ENCODE peak calls at places on chromosomes 7 and 10, in five cellular contexts. Y is nephron progenitor cell, O is RWPE1, Z is astrocyte of the cerebellum, W is KG1. L is an unnamed sample.

GRCh38 chr10:57015595-57016303 is 654.7 kb upstream of the ZWINT start:
- DNase-seq in Y (no peak), O (no peak), Z (no peak), W (no peak), L (no peak)

GRCh38 chr7:44100458-44101303 is 3.5 kb upstream of the AEBP1 start:
- DNase-seq in Y (no peak), O (no peak), Z (peak; percentile 79), W (no peak), L (peak; percentile 59)

GRCh38 chr10:49585387-49585786 is 24.7 kb upstream of the SLC18A3 start:
- DNase-seq in Y (no peak), O (no peak), Z (no peak), W (no peak), L (no peak)

GRCh38 chr7:8184241-8184640 is 77.7 kb downstream of the ICA1 start:
- DNase-seq in Y (no peak), O (no peak), Z (no peak), W (no peak), L (no peak)

GRCh38 chr7:48261696-48262095 is 90.4 kb downstream of the ABCA13 start:
- DNase-seq in Y (no peak), O (no peak), Z (no peak), W (no peak), L (no peak)

GRCh38 chr10:3936422-3937040 is 151.5 kb upstream of the KLF6 start:
- DNase-seq in Y (no peak), O (no peak), Z (no peak), W (no peak), L (no peak)

GRCh38 chr10:31036209-31036608 is 4.5 kb upstream of the ZNF438 start:
- DNase-seq in Y (no peak), O (no peak), Z (no peak), W (no peak), L (no peak)

GRCh38 chr7:1920886-1921285 is 250.8 kb downstream of the ELFN1 start:
- DNase-seq in Y (no peak), O (no peak), Z (no peak), W (no peak), L (no peak)

GRCh38 chr10:86333813-86334514 is 32.6 kb downstream of the GRID1 start:
- DNase-seq in Y (no peak), O (no peak), Z (no peak), W (no peak), L (no peak)

GRCh38 chr10:99870051-99870730 is 87.8 kb downstream of the ABCC2 start:
- DNase-seq in Y (no peak), O (no peak), Z (no peak), W (no peak), L (no peak)

GRCh38 chr7:12030116-12030515 is 181.0 kb upstream of the TMEM106B start:
- DNase-seq in Y (no peak), O (no peak), Z (peak; percentile 35), W (no peak), L (no peak)

GRCh38 chr10:122557516-122557915 is 3.0 kb upstream of the DMBT1 start:
- DNase-seq in Y (no peak), O (peak; percentile 49), Z (no peak), W (no peak), L (no peak)

GRCh38 chr10:8978100-8978499 is 923.6 kb downstream of the GATA3 start:
- DNase-seq in Y (no peak), O (peak; percentile 20), Z (no peak), W (no peak), L (no peak)

GRCh38 chr10:4512557-4513286 is 313.3 kb upstream of the AKR1E2 start:
- DNase-seq in Y (peak; percentile 13), O (peak; percentile 58), Z (no peak), W (no peak), L (no peak)

GRCh38 chr10:4781955-4782354 is 44.1 kb upstream of the AKR1E2 start:
- DNase-seq in Y (no peak), O (no peak), Z (no peak), W (no peak), L (no peak)

GRCh38 chr10:69088471-69088769 is 517 bp downstream of the SRGN start:
- DNase-seq in Y (no peak), O (no peak), Z (no peak), W (no peak), L (no peak)

GRCh38 chr7:149144996-149145850 is 2.0 kb upstream of the ZNF398 start:
- DNase-seq in Y (no peak), O (peak; percentile 81), Z (no peak), W (no peak), L (no peak)

GRCh38 chr10:14414901-14415300 is 84.2 kb upstream of the FRMD4A start:
- DNase-seq in Y (no peak), O (no peak), Z (peak; percentile 45), W (no peak), L (no peak)

GRCh38 chr10:86110156-86110786 is 256.3 kb downstream of the GRID1 start:
- DNase-seq in Y (no peak), O (no peak), Z (no peak), W (no peak), L (no peak)

GRCh38 chr7:19404912-19405329 is 259.7 kb upstream of the FERD3L start:
- DNase-seq in Y (no peak), O (peak; percentile 93), Z (peak; percentile 97), W (no peak), L (peak; percentile 89)

GRCh38 chr7:30472771-30473392 is 5.7 kb downstream of the NOD1 start:
- DNase-seq in Y (no peak), O (no peak), Z (no peak), W (no peak), L (no peak)

GRCh38 chr10:95537543-95537930 is 23.6 kb downstream of the SORBS1 start:
- DNase-seq in Y (no peak), O (peak; percentile 30), Z (no peak), W (no peak), L (no peak)

GRCh38 chr10:59177031-59177861 is 803 bp downstream of the PHYHIPL start:
- DNase-seq in Y (peak; percentile 58), O (peak; percentile 65), Z (peak; percentile 86), W (no peak), L (peak; percentile 32)

GRCh38 chr7:27600247-27600646 is 62.4 kb downstream of the HIBADH start:
- DNase-seq in Y (no peak), O (no peak), Z (no peak), W (no peak), L (no peak)

GRCh38 chr7:150903627-150904026 is 51.3 kb downstream of the AOC1 start:
- DNase-seq in Y (no peak), O (peak; percentile 68), Z (peak; percentile 59), W (no peak), L (no peak)

GRCh38 chr10:43316988-43317387 is 50.1 kb upstream of the RASGEF1A start:
- DNase-seq in Y (no peak), O (no peak), Z (no peak), W (no peak), L (no peak)

L was measured in AG09319.